ENCODE peak calls at places on chromosomes 7 and 10, in nine cellular contexts. S is T-helper 2 cell; X is epithelial cell of esophagus; J is GM18507; V is ACHN; P is activated CD8-positive, alpha-beta memory T cell treated with anti-CD3 and anti-CD28 coated beads for 24 hours; H is mammary epithelial cell; B is iPS-NIHi11; E is NCI-H774. U is an unnamed sample.

GRCh38 chr10:34319197-34319846 is 495.8 kb downstream of the PARD3 start:
- DNase-seq in S (no peak), X (peak; percentile 97), J (no peak), V (no peak), P (no peak), H (peak; percentile 88), B (peak; percentile 12), E (peak; percentile 84), U (no peak)

GRCh38 chr7:66138994-66139752 is 24.5 kb downstream of the CRCP start:
- DNase-seq in S (no peak), X (no peak), J (no peak), V (no peak), P (no peak), H (no peak), B (no peak), E (no peak), U (no peak)

GRCh38 chr10:31888442-31888841 is 40.2 kb downstream of the ARHGAP12 start:
- DNase-seq in S (no peak), X (no peak), J (no peak), V (no peak), P (no peak), H (no peak), B (no peak), E (no peak), U (no peak)

GRCh38 chr10:35722636-35723420 is 80.7 kb upstream of the FZD8 start:
- DNase-seq in S (no peak), X (no peak), J (no peak), V (no peak), P (no peak), H (no peak), B (no peak), E (no peak), U (no peak)

GRCh38 chr7:92268921-92269320 is 23.1 kb downstream of the ANKIB1 start:
- DNase-seq in S (no peak), X (peak; percentile 36), J (no peak), V (no peak), P (no peak), H (no peak), B (no peak), E (no peak), U (no peak)

GRCh38 chr7:150848111-150848510 is 4.2 kb upstream of the AOC1 start:
- DNase-seq in S (no peak), X (no peak), J (no peak), V (no peak), P (no peak), H (no peak), B (no peak), E (no peak), U (no peak)

GRCh38 chr10:77392236-77392721 is 245.3 kb downstream of the KCNMA1 start:
- DNase-seq in S (no peak), X (peak; percentile 55), J (no peak), V (peak; percentile 73), P (no peak), H (no peak), B (no peak), E (no peak), U (no peak)

GRCh38 chr7:12951397-12951801 is 264.0 kb downstream of the ARL4A start:
- DNase-seq in S (no peak), X (peak; percentile 80), J (no peak), V (peak; percentile 49), P (no peak), H (peak; percentile 79), B (no peak), E (no peak), U (no peak)

GRCh38 chr7:50608196-50608906 is 43.1 kb upstream of the DDC start:
- DNase-seq in S (no peak), X (no peak), J (no peak), V (no peak), P (peak; percentile 53), H (no peak), B (no peak), E (no peak), U (no peak)

GRCh38 chr7:150869467-150869866 is 17.1 kb downstream of the AOC1 start:
- DNase-seq in S (no peak), X (no peak), J (no peak), V (no peak), P (no peak), H (no peak), B (no peak), E (no peak), U (no peak)

GRCh38 chr10:114026189-114027040 is 17.3 kb upstream of the ADRB1 start:
- DNase-seq in S (no peak), X (peak; percentile 89), J (no peak), V (peak; percentile 86), P (no peak), H (peak; percentile 84), B (no peak), E (no peak), U (no peak)

GRCh38 chr10:62514079-62514693 is 140.0 kb downstream of the ZNF365 start:
- DNase-seq in S (no peak), X (peak; percentile 5), J (no peak), V (no peak), P (no peak), H (no peak), B (no peak), E (no peak), U (no peak)

GRCh38 chr7:39746162-39746782 is 122.9 kb downstream of the RALA start:
- DNase-seq in S (no peak), X (peak; percentile 85), J (no peak), V (peak; percentile 83), P (peak; percentile 76), H (peak; percentile 69), B (peak; percentile 86), E (peak; percentile 47), U (peak; percentile 14)

GRCh38 chr10:21807162-21807561 is 196.4 kb downstream of the DNAJC1 start:
- DNase-seq in S (no peak), X (no peak), J (no peak), V (no peak), P (no peak), H (no peak), B (peak; percentile 46), E (no peak), U (no peak)

GRCh38 chr7:140212100-140212881 is 35.5 kb upstream of the KDM7A start:
- DNase-seq in S (no peak), X (peak; percentile 89), J (peak; percentile 60), V (no peak), P (no peak), H (peak; percentile 74), B (no peak), E (no peak), U (no peak)

GRCh38 chr10:88108115-88108610 is 244.7 kb downstream of the PTEN start:
- DNase-seq in S (no peak), X (peak; percentile 26), J (no peak), V (no peak), P (no peak), H (no peak), B (no peak), E (no peak), U (no peak)

GRCh38 chr7:94301024-94301588 is 93.6 kb upstream of the COL1A2 start:
- DNase-seq in S (no peak), X (peak; percentile 90), J (no peak), V (peak; percentile 99), P (no peak), H (peak; percentile 88), B (peak; percentile 85), E (no peak), U (no peak)

GRCh38 chr10:130045091-130045652 is 65.5 kb downstream of the C10orf143 start:
- DNase-seq in S (no peak), X (no peak), J (no peak), V (no peak), P (no peak), H (no peak), B (peak; percentile 82), E (no peak), U (no peak)

GRCh38 chr7:17369686-17370426 is 71.4 kb downstream of the AHR start:
- DNase-seq in S (no peak), X (peak; percentile 93), J (no peak), V (peak; percentile 27), P (no peak), H (peak; percentile 86), B (no peak), E (no peak), U (no peak)